ENCODE peak calls at places on chromosomes 4 and X, in nine cellular contexts. Y is choroid plexus epithelial cell, I is colonic mucosa, H is sigmoid colon, B is astrocyte of the spinal cord, W is testis, R is BJ, M is ovary, V is upper lobe of right lung. X is an unnamed sample.

GRCh38 chrX:41785685-41786084 is 61.7 kb downstream of the GPR82 start:
- DNase-seq in H (no peak), B (peak; percentile 22), M (no peak), W (no peak), V (no peak), Y (no peak), I (no peak), R (no peak), X (no peak)

GRCh38 chrX:72569786-72570185 is 2.9 kb downstream of the HDAC8 start:
- DNase-seq in B (peak; percentile 85), I (no peak), W (no peak), H (no peak), Y (peak; percentile 88), R (no peak), V (no peak), M (no peak), X (no peak)

GRCh38 chr4:33062155-33062554 is 2342.0 kb downstream of the PCDH7 start:
- DNase-seq in B (no peak), Y (no peak), R (no peak), I (no peak), V (no peak), H (no peak), M (no peak), W (no peak), X (no peak)

GRCh38 chrX:118117069-118117405 is 427 bp upstream of the KLHL13 start:
- DNase-seq in H (peak; percentile 68), R (no peak), B (no peak), V (no peak), Y (no peak), M (no peak), W (peak; percentile 18), I (no peak), X (no peak)

GRCh38 chr4:134470544-134470943 is 269.0 kb upstream of the PABPC4L start:
- DNase-seq in B (no peak), R (no peak), W (peak; percentile 59), H (no peak), M (no peak), I (peak; percentile 28), V (no peak), Y (peak; percentile 28), X (peak; percentile 24)

GRCh38 chrX:150456466-150456865 is 93.3 kb downstream of the MAMLD1 start:
- DNase-seq in W (no peak), I (no peak), V (no peak), R (no peak), H (no peak), Y (peak; percentile 11), B (no peak), M (no peak), X (no peak)

GRCh38 chr4:123974419-123975105 is 578.0 kb downstream of the SPRY1 start:
- DNase-seq in W (no peak), V (no peak), R (no peak), B (no peak), H (no peak), Y (no peak), M (no peak), I (no peak), X (no peak)

GRCh38 chr4:41420576-41420975 is 117.4 kb upstream of the LIMCH1 start:
- DNase-seq in I (no peak), W (no peak), Y (no peak), R (no peak), B (no peak), M (no peak), H (no peak), V (no peak), X (no peak)

GRCh38 chr4:78529569-78530209 is 21.9 kb upstream of the ANXA3 start:
- DNase-seq in B (no peak), W (no peak), V (no peak), M (no peak), I (no peak), R (peak; percentile 26), H (no peak), Y (no peak), X (no peak)

GRCh38 chr4:44071959-44072955 is 376.4 kb downstream of the KCTD8 start:
- DNase-seq in Y (no peak), R (no peak), H (no peak), V (no peak), W (no peak), M (no peak), I (no peak), B (no peak), X (no peak)

GRCh38 chrX:56279869-56280268 is 47.7 kb downstream of the KLF8 start:
- DNase-seq in B (no peak), I (no peak), H (no peak), M (no peak), Y (no peak), V (no peak), W (no peak), R (no peak), X (no peak)

GRCh38 chr4:22794731-22795130 is 102.0 kb downstream of the GBA3 start:
- DNase-seq in I (no peak), R (no peak), M (no peak), B (no peak), H (no peak), W (no peak), Y (no peak), V (no peak), X (no peak)

GRCh38 chrX:116239944-116240391 is 69.4 kb downstream of the AGTR2 start:
- DNase-seq in B (peak; percentile 50), M (no peak), R (no peak), W (no peak), H (no peak), I (peak; percentile 22), Y (peak; percentile 47), V (no peak), X (no peak)

GRCh38 chrX:19156223-19156622 is 34.0 kb upstream of the ADGRG2 start:
- DNase-seq in B (no peak), Y (no peak), W (no peak), I (peak; percentile 21), M (no peak), H (no peak), V (no peak), R (no peak), X (no peak)

DNA sequence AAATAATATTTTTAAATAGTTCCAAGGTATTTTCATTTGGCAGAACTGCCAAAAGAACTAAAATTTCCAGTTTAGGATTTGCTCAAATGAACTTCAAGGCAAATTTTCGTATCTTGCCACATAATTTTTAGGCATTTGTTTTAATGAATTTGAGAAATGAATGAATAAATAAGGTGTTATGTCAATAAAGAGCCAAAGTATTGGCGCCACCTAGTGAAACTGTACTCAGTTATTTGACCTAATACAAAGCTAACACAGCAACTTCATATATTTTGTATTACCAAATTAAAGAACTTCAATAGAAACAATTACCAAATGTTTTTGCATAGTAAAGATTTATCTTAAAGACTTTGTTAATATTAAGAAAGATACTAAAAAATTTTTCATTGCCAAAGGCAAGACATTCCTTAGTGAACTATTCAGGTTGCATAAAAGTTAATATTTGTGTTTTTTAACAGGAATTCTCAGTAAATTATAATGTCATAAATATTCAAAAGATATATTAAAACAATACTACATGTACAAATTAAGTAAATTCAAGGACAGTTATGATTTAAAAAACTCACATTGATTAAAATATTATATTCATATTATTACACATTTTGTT is 50.3 kb downstream of the STPG2 start:
- DNase-seq in V (no peak), B (peak; percentile 37), Y (peak; percentile 53), W (no peak), I (no peak), H (no peak), R (no peak), M (no peak), X (peak; percentile 8)
- TF ChIP-seq CTCF in V (peak; percentile 46), B (peak; percentile 67), Y (peak; percentile 62), W (no peak), I (no peak), H (no peak), R (peak; percentile 57), M (no peak), X (peak; percentile 42)

DNA sequence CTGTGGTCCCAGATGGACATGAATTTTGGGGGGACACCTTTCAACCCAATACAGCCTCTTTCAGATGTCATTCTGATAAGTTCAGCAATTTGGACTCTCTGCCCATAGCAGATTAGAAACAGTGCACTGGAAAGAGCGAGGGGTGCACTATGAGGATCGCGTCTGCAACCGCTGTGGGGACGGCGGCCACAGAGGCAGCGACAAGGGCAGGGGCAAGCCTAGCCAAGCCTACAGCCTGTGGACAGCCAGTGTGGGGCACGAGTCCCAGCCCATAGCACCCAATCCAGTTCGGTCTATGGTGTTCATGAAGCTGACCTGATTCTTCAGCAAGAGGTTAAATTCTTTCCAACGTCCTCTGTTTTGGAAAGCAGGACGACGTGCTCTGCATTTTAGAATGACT is 9.7 kb upstream of the NSG1 start:
- DNase-seq in R (no peak), M (no peak), H (no peak), V (no peak), W (no peak), Y (no peak), B (no peak), I (no peak), X (no peak)
- TF ChIP-seq CTCF in R (no peak), M (no peak), H (no peak), V (no peak), W (no peak), Y (no peak), B (no peak), I (no peak), X (no peak)

GRCh38 chrX:45847966-45848365 is 647.3 kb upstream of the DIPK2B start:
- DNase-seq in V (no peak), I (no peak), B (no peak), H (no peak), M (no peak), W (no peak), R (no peak), Y (peak; percentile 23), X (no peak)

GRCh38 chrX:45850197-45850774 is 649.6 kb upstream of the DIPK2B start:
- DNase-seq in H (no peak), B (peak; percentile 28), V (no peak), W (no peak), R (no peak), Y (peak; percentile 23), M (no peak), I (peak; percentile 26), X (peak; percentile 31)

GRCh38 chrX:45851434-45851991 is 650.8 kb upstream of the DIPK2B start:
- DNase-seq in I (peak; percentile 48), Y (peak; percentile 11), H (no peak), B (no peak), V (peak; percentile 71), W (peak; percentile 21), R (no peak), M (peak; percentile 25), X (peak; percentile 67)

GRCh38 chrX:45850775-45851433 is 650.2 kb upstream of the DIPK2B start:
- DNase-seq in M (peak; percentile 28), Y (no peak), B (peak; percentile 51), W (peak; percentile 15), R (no peak), I (peak; percentile 38), H (peak; percentile 66), V (peak; percentile 66), X (peak; percentile 36)

DNA sequence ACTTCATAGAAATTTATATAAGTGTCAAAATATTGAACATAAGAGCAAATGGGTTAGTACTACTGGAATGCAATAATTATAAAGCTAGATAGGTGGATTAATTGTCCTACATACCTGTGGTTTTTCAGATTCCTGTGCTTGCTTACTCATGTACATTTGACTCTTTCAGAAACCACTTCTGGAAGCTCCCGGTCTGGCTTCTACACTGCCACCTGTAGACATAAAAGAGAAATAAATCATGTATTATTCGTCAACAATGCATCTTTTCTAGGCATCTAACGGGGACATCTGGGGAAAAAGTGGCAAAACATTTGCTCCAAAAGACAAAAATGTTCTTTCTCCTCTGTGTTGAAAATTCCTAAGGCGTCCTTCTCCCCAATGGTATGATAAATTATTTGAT is 648.6 kb upstream of the DIPK2B start:
- DNase-seq in H (no peak), W (no peak), M (no peak), R (no peak), B (peak; percentile 86), V (no peak), I (no peak), Y (peak; percentile 88), X (peak; percentile 36)
- TF ChIP-seq CTCF in H (no peak), W (no peak), M (no peak), R (peak; percentile 33), B (peak; percentile 30), V (peak; percentile 29), I (peak; percentile 15), Y (peak; percentile 48), X (no peak)

GRCh38 chr4:72706633-72707032 is 137.6 kb upstream of the ADAMTS3 start:
- DNase-seq in V (no peak), R (no peak), H (no peak), I (no peak), Y (no peak), M (no peak), B (no peak), W (no peak), X (no peak)
- TF ChIP-seq CTCF in V (no peak), R (no peak), H (no peak), I (no peak), Y (no peak), M (no peak), B (no peak), W (no peak), X (no peak)

X was measured in Calu3.